ENCODE peak calls at places on chromosome 2, in ten cellular contexts. One of them, this sample, is unnamed.

GRCh38 chr2:240981273-240981672 is 17.1 kb upstream of the SNED1 start:
- DNase-seq in dorsolateral prefrontal cortex: no peak
- DNase-seq in body of pancreas: no peak
- DNase-seq in endodermal cell: no peak
- DNase-seq in coronary artery: no peak
- DNase-seq in AG04450: no peak
- DNase-seq in kidney: peak
- DNase-seq in BJ: no peak
- DNase-seq in cardiac muscle cell: no peak
- DNase-seq in HFF-Myc: no peak
- DNase-seq in this sample: peak

GRCh38 chr2:168312036-168312822 is 64.8 kb upstream of the STK39 start:
- DNase-seq in endodermal cell: no peak
- DNase-seq in dorsolateral prefrontal cortex: no peak
- DNase-seq in BJ: no peak
- DNase-seq in kidney: no peak
- DNase-seq in AG04450: no peak
- DNase-seq in body of pancreas: no peak
- DNase-seq in HFF-Myc: no peak
- DNase-seq in coronary artery: no peak
- DNase-seq in cardiac muscle cell: no peak
- DNase-seq in this sample: no peak

GRCh38 chr2:60867848-60868247 is 13.5 kb upstream of the REL start:
- DNase-seq in coronary artery: no peak
- DNase-seq in cardiac muscle cell: no peak
- DNase-seq in HFF-Myc: no peak
- DNase-seq in BJ: no peak
- DNase-seq in kidney: no peak
- DNase-seq in AG04450: no peak
- DNase-seq in body of pancreas: no peak
- DNase-seq in endodermal cell: no peak
- DNase-seq in dorsolateral prefrontal cortex: no peak
- DNase-seq in this sample: no peak

GRCh38 chr2:45128580-45128997 is 119.3 kb upstream of the SIX2 start:
- DNase-seq in BJ: peak
- DNase-seq in HFF-Myc: peak
- DNase-seq in kidney: no peak
- DNase-seq in coronary artery: no peak
- DNase-seq in AG04450: peak
- DNase-seq in endodermal cell: no peak
- DNase-seq in dorsolateral prefrontal cortex: no peak
- DNase-seq in body of pancreas: peak
- DNase-seq in cardiac muscle cell: peak
- DNase-seq in this sample: peak

GRCh38 chr2:237669628-237670351 is 42.4 kb downstream of the LRRFIP1 start:
- DNase-seq in BJ: peak
- DNase-seq in AG04450: peak
- DNase-seq in endodermal cell: no peak
- DNase-seq in dorsolateral prefrontal cortex: peak
- DNase-seq in coronary artery: peak
- DNase-seq in kidney: peak
- DNase-seq in HFF-Myc: peak
- DNase-seq in body of pancreas: peak
- DNase-seq in cardiac muscle cell: peak
- DNase-seq in this sample: peak

GRCh38 chr2:5111581-5111980 is 580.6 kb upstream of the SOX11 start:
- DNase-seq in coronary artery: no peak
- DNase-seq in kidney: no peak
- DNase-seq in AG04450: no peak
- DNase-seq in body of pancreas: no peak
- DNase-seq in HFF-Myc: no peak
- DNase-seq in endodermal cell: no peak
- DNase-seq in cardiac muscle cell: no peak
- DNase-seq in BJ: no peak
- DNase-seq in dorsolateral prefrontal cortex: no peak
- DNase-seq in this sample: no peak

GRCh38 chr2:46126571-46126970 is 170.6 kb upstream of the EPAS1 start:
- DNase-seq in dorsolateral prefrontal cortex: no peak
- DNase-seq in body of pancreas: no peak
- DNase-seq in AG04450: no peak
- DNase-seq in coronary artery: no peak
- DNase-seq in BJ: no peak
- DNase-seq in kidney: no peak
- DNase-seq in cardiac muscle cell: no peak
- DNase-seq in endodermal cell: no peak
- DNase-seq in HFF-Myc: no peak
- DNase-seq in this sample: no peak

GRCh38 chr2:176084629-176085119 is 912 bp upstream of the EVX2 start:
- DNase-seq in kidney: no peak
- DNase-seq in endodermal cell: peak
- DNase-seq in AG04450: no peak
- DNase-seq in BJ: no peak
- DNase-seq in coronary artery: peak
- DNase-seq in dorsolateral prefrontal cortex: no peak
- DNase-seq in HFF-Myc: no peak
- DNase-seq in cardiac muscle cell: no peak
- DNase-seq in body of pancreas: no peak
- DNase-seq in this sample: no peak

GRCh38 chr2:71615769-71616730 is 162.7 kb downstream of the DYSF start:
- DNase-seq in kidney: peak
- DNase-seq in body of pancreas: no peak
- DNase-seq in HFF-Myc: no peak
- DNase-seq in dorsolateral prefrontal cortex: no peak
- DNase-seq in coronary artery: no peak
- DNase-seq in cardiac muscle cell: no peak
- DNase-seq in AG04450: no peak
- DNase-seq in endodermal cell: peak
- DNase-seq in BJ: no peak
- DNase-seq in this sample: no peak

GRCh38 chr2:110173523-110173922 is 31.3 kb downstream of the NPHP1 start:
- DNase-seq in dorsolateral prefrontal cortex: no peak
- DNase-seq in cardiac muscle cell: peak
- DNase-seq in BJ: no peak
- DNase-seq in AG04450: no peak
- DNase-seq in kidney: no peak
- DNase-seq in HFF-Myc: no peak
- DNase-seq in endodermal cell: no peak
- DNase-seq in body of pancreas: no peak
- DNase-seq in coronary artery: no peak
- DNase-seq in this sample: peak

GRCh38 chr2:234611209-234611608 is 114.3 kb upstream of the ARL4C start:
- DNase-seq in BJ: no peak
- DNase-seq in body of pancreas: no peak
- DNase-seq in cardiac muscle cell: no peak
- DNase-seq in HFF-Myc: no peak
- DNase-seq in kidney: no peak
- DNase-seq in coronary artery: no peak
- DNase-seq in AG04450: no peak
- DNase-seq in dorsolateral prefrontal cortex: no peak
- DNase-seq in endodermal cell: peak
- DNase-seq in this sample: no peak

GRCh38 chr2:123415678-123416077 is 609.4 kb upstream of the CNTNAP5 start:
- DNase-seq in cardiac muscle cell: no peak
- DNase-seq in HFF-Myc: no peak
- DNase-seq in dorsolateral prefrontal cortex: no peak
- DNase-seq in AG04450: no peak
- DNase-seq in coronary artery: no peak
- DNase-seq in kidney: no peak
- DNase-seq in body of pancreas: no peak
- DNase-seq in endodermal cell: no peak
- DNase-seq in BJ: no peak
- DNase-seq in this sample: no peak

GRCh38 chr2:123419976-123420375 is 605.1 kb upstream of the CNTNAP5 start:
- DNase-seq in cardiac muscle cell: no peak
- DNase-seq in HFF-Myc: no peak
- DNase-seq in coronary artery: no peak
- DNase-seq in dorsolateral prefrontal cortex: no peak
- DNase-seq in BJ: no peak
- DNase-seq in body of pancreas: no peak
- DNase-seq in AG04450: no peak
- DNase-seq in endodermal cell: no peak
- DNase-seq in kidney: no peak
- DNase-seq in this sample: no peak
- TF ChIP-seq CTCF in cardiac muscle cell: no peak
- TF ChIP-seq CTCF in HFF-Myc: no peak
- TF ChIP-seq CTCF in coronary artery: no peak
- TF ChIP-seq CTCF in dorsolateral prefrontal cortex: no peak
- TF ChIP-seq CTCF in BJ: no peak
- TF ChIP-seq CTCF in body of pancreas: no peak
- TF ChIP-seq CTCF in AG04450: no peak
- TF ChIP-seq CTCF in endodermal cell: no peak
- TF ChIP-seq CTCF in kidney: no peak
- TF ChIP-seq CTCF in this sample: no peak

GRCh38 chr2:188976545-188977268 is 2.5 kb downstream of the COL3A1 start:
- DNase-seq in BJ: no peak
- DNase-seq in coronary artery: no peak
- DNase-seq in kidney: no peak
- DNase-seq in AG04450: no peak
- DNase-seq in HFF-Myc: no peak
- DNase-seq in endodermal cell: no peak
- DNase-seq in body of pancreas: peak
- DNase-seq in cardiac muscle cell: peak
- DNase-seq in dorsolateral prefrontal cortex: no peak
- DNase-seq in this sample: peak

GRCh38 chr2:188974184-188974583 is at the start of gene COL3A1:
- DNase-seq in cardiac muscle cell: peak
- DNase-seq in body of pancreas: no peak
- DNase-seq in AG04450: peak
- DNase-seq in coronary artery: no peak
- DNase-seq in HFF-Myc: peak
- DNase-seq in BJ: no peak
- DNase-seq in endodermal cell: no peak
- DNase-seq in kidney: peak
- DNase-seq in dorsolateral prefrontal cortex: no peak
- DNase-seq in this sample: peak

GRCh38 chr2:188973650-188974049 is 523 bp upstream of the COL3A1 start:
- DNase-seq in dorsolateral prefrontal cortex: no peak
- DNase-seq in body of pancreas: no peak
- DNase-seq in AG04450: no peak
- DNase-seq in BJ: no peak
- DNase-seq in kidney: no peak
- DNase-seq in HFF-Myc: no peak
- DNase-seq in endodermal cell: no peak
- DNase-seq in coronary artery: no peak
- DNase-seq in cardiac muscle cell: peak
- DNase-seq in this sample: no peak

GRCh38 chr2:188978291-188979081 is 4.3 kb downstream of the COL3A1 start:
- DNase-seq in AG04450: no peak
- DNase-seq in endodermal cell: no peak
- DNase-seq in dorsolateral prefrontal cortex: no peak
- DNase-seq in body of pancreas: no peak
- DNase-seq in BJ: peak
- DNase-seq in coronary artery: no peak
- DNase-seq in HFF-Myc: no peak
- DNase-seq in kidney: no peak
- DNase-seq in cardiac muscle cell: peak
- DNase-seq in this sample: peak

DNA sequence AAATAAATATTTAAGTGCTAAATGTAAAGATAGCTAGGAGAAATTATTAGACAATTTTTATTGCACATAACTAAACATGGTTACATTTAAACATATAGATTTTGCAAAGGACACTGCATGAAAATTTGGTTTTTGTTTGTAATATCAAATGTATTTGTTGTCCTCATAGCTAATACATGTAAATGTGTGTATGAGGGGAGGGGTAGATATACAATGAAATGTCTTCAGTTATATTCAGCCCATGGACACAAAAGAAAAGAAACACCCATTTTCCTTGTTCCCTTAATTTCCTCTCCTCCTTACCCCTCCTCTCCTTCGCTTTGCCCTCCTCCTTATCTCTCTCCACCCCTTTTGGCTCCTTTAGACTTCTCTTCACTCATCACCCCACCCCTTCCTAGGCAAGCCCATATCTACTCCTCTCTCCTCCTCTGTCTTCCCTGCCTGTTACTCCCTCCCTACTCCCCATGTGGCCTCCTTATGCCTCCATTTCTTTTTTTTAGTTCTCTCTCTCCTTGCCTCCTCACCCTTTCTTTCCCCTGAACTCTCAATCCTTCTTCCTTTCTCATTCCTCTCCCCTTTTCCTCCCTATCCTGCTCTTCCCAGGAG is 1.4 kb downstream of the COL3A1 start:
- DNase-seq in body of pancreas: no peak
- DNase-seq in BJ: peak
- DNase-seq in endodermal cell: no peak
- DNase-seq in kidney: no peak
- DNase-seq in HFF-Myc: peak
- DNase-seq in AG04450: peak
- DNase-seq in coronary artery: no peak
- DNase-seq in dorsolateral prefrontal cortex: no peak
- DNase-seq in cardiac muscle cell: peak
- DNase-seq in this sample: peak
- H3K4me3 ChIP-seq in body of pancreas: no peak
- H3K4me3 ChIP-seq in BJ: peak
- H3K4me3 ChIP-seq in endodermal cell: no peak
- H3K4me3 ChIP-seq in kidney: peak
- H3K4me3 ChIP-seq in HFF-Myc: peak
- H3K4me3 ChIP-seq in AG04450: peak
- H3K4me3 ChIP-seq in coronary artery: peak
- H3K4me3 ChIP-seq in dorsolateral prefrontal cortex: peak
- H3K4me3 ChIP-seq in cardiac muscle cell: peak
- H3K4me3 ChIP-seq in this sample: peak

DNA sequence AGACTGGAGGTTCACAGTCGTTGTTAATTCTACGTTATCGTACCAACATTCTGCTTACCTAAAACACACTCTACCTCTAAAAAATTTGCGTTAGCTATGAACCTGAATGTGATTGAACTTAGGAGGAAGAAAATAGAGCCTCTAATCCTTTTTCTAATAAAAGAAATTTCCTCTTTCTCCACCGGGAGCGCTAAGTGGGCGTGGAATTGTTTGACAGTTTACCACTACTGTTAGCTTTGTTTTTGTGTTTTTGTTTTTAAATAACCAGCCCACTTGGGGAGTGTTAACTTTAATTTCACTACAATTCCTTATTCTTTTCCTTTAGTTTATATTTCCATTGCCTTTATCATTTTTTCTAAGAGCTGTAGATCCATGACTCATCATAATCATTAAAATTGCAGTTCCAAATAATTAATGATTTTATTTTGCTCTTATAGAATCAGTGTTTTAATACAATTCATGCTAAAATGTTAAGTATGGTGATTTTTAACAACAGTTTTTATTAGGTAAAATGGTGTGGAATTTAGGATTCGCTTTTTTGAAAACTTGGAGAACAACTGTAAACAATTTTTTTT is 55.0 kb upstream of the ITM2C start:
- DNase-seq in coronary artery: no peak
- DNase-seq in BJ: no peak
- DNase-seq in cardiac muscle cell: no peak
- DNase-seq in AG04450: no peak
- DNase-seq in kidney: no peak
- DNase-seq in body of pancreas: no peak
- DNase-seq in dorsolateral prefrontal cortex: no peak
- DNase-seq in HFF-Myc: no peak
- DNase-seq in endodermal cell: no peak
- DNase-seq in this sample: no peak
- TF ChIP-seq CTCF in coronary artery: no peak
- TF ChIP-seq CTCF in BJ: peak
- TF ChIP-seq CTCF in cardiac muscle cell: peak
- TF ChIP-seq CTCF in AG04450: peak
- TF ChIP-seq CTCF in kidney: no peak
- TF ChIP-seq CTCF in body of pancreas: no peak
- TF ChIP-seq CTCF in dorsolateral prefrontal cortex: no peak
- TF ChIP-seq CTCF in HFF-Myc: peak
- TF ChIP-seq CTCF in endodermal cell: peak
- TF ChIP-seq CTCF in this sample: peak

GRCh38 chr2:178394816-178395215 is 56.2 kb downstream of the PRKRA start:
- DNase-seq in body of pancreas: no peak
- DNase-seq in HFF-Myc: no peak
- DNase-seq in BJ: no peak
- DNase-seq in endodermal cell: no peak
- DNase-seq in dorsolateral prefrontal cortex: no peak
- DNase-seq in cardiac muscle cell: no peak
- DNase-seq in AG04450: no peak
- DNase-seq in coronary artery: no peak
- DNase-seq in kidney: no peak
- DNase-seq in this sample: no peak
- H3K4me3 ChIP-seq in body of pancreas: no peak
- H3K4me3 ChIP-seq in HFF-Myc: no peak
- H3K4me3 ChIP-seq in BJ: no peak
- H3K4me3 ChIP-seq in endodermal cell: no peak
- H3K4me3 ChIP-seq in dorsolateral prefrontal cortex: no peak
- H3K4me3 ChIP-seq in cardiac muscle cell: no peak
- H3K4me3 ChIP-seq in AG04450: no peak
- H3K4me3 ChIP-seq in coronary artery: no peak
- H3K4me3 ChIP-seq in kidney: no peak
- H3K4me3 ChIP-seq in this sample: no peak

This sample was measured in fibroblast of mammary gland.